ENCODE peak calls at places on chromosomes 13 and 19, in nine cellular contexts. S is adrenal gland, I is right cardiac atrium, N is tibial nerve, K is HCT116, H is mesendoderm, A is astrocyte, L is thoracic aorta, W is endodermal cell. Y is an unnamed sample. For H3K4me1, the result is how much of the 10 kb centered on the place peaks cover.

GRCh38 chr13:91247768-91248167 is 99.7 kb upstream of the MIR17HG start:
- DNase-seq in S (no peak), W (no peak), A (no peak), L (no peak), K (no peak), N (no peak), I (no peak), H (no peak), Y (peak)

GRCh38 chr13:26538363-26539317 is 18.8 kb upstream of the WASF3 start:
- DNase-seq in H (no peak), N (no peak), S (no peak), I (no peak), K (no peak), W (no peak), L (no peak), A (no peak), Y (no peak)

GRCh38 chr13:97798836-97799235 is 154.6 kb upstream of the IPO5 start:
- DNase-seq in A (no peak), K (no peak), N (no peak), W (no peak), L (no peak), H (no peak), I (no peak), S (no peak), Y (no peak)

GRCh38 chr19:584240-585001 is 5.3 kb upstream of the HCN2 start:
- DNase-seq in W (peak), K (no peak), H (peak), I (peak), A (no peak), N (no peak), L (no peak), S (peak), Y (peak)

GRCh38 chr13:66644855-66645460 is 585.2 kb downstream of the PCDH9 start:
- DNase-seq in W (no peak), I (no peak), K (no peak), L (no peak), H (no peak), S (no peak), A (no peak), N (no peak), Y (no peak)

GRCh38 chr19:54325194-54325621 is 12.2 kb upstream of the LILRA5 start:
- DNase-seq in L (no peak), W (peak), I (no peak), S (no peak), A (no peak), N (no peak), H (peak), K (peak), Y (no peak)

GRCh38 chr13:30744056-30744684 is 8.8 kb downstream of the ALOX5AP start:
- DNase-seq in N (no peak), K (peak), L (no peak), I (no peak), H (no peak), S (peak), W (no peak), A (peak), Y (peak)

GRCh38 chr13:97468331-97468730 is 34.4 kb downstream of the RAP2A start:
- DNase-seq in H (peak), I (no peak), A (no peak), S (peak), K (no peak), N (no peak), L (no peak), W (no peak), Y (no peak)

GRCh38 chr19:34332027-34332786 is 32.8 kb upstream of the GPI start:
- DNase-seq in N (no peak), I (no peak), H (no peak), W (no peak), S (no peak), K (no peak), A (no peak), L (no peak), Y (no peak)

GRCh38 chr19:11031421-11032070 is 57.7 kb upstream of the LDLR start:
- DNase-seq in I (no peak), L (no peak), H (no peak), S (no peak), A (no peak), K (no peak), W (no peak), N (no peak), Y (no peak)

GRCh38 chr19:44792286-44792685 is 14.6 kb downstream of the CBLC start:
- DNase-seq in W (no peak), S (no peak), I (peak), L (no peak), H (no peak), N (no peak), K (no peak), A (no peak), Y (no peak)

GRCh38 chr13:30868806-30869470 is 37.1 kb upstream of the MEDAG start:
- DNase-seq in N (no peak), W (no peak), I (peak), L (no peak), H (peak), K (no peak), A (peak), S (no peak), Y (peak)

GRCh38 chr19:16444273-16444597 is 27.5 kb downstream of the EPS15L1 start:
- DNase-seq in L (no peak), K (no peak), A (no peak), W (no peak), N (no peak), I (peak), H (no peak), S (no peak), Y (no peak)

GRCh38 chr19:35856001-35856400 is 710 bp upstream of the KIRREL2 start:
- DNase-seq in W (peak), A (no peak), K (no peak), H (no peak), I (no peak), L (no peak), S (no peak), N (no peak), Y (no peak)

GRCh38 chr13:28410096-28410495 is 84.8 kb downstream of the FLT1 start:
- DNase-seq in W (no peak), K (no peak), L (no peak), A (no peak), S (no peak), H (no peak), I (no peak), N (no peak), Y (no peak)

GRCh38 chr19:12788682-12789097 is 2.6 kb upstream of the JUNB start:
- DNase-seq in L (no peak), N (no peak), I (peak), W (peak), A (no peak), K (no peak), H (peak), S (peak), Y (no peak)

GRCh38 chr19:29303035-29303706 is 90.2 kb upstream of the UQCRFS1 start:
- DNase-seq in W (no peak), N (no peak), S (no peak), I (no peak), A (no peak), L (no peak), H (no peak), K (no peak), Y (no peak)

GRCh38 chr13:97225533-97225932 is 3.4 kb downstream of the MBNL2 start:
- DNase-seq in W (no peak), A (no peak), L (no peak), I (no peak), K (no peak), N (no peak), H (no peak), S (no peak), Y (no peak)

GRCh38 chr19:52296773-52297600 is at the start of gene ZNF480:
- DNase-seq in S (peak), I (peak), W (peak), K (peak), L (peak), H (peak), N (peak), A (peak), Y (peak)

GRCh38 chr13:23654111-23655110 is 84.2 kb downstream of the TNFRSF19 start:
- DNase-seq in A (peak), L (no peak), H (no peak), S (no peak), I (peak), K (no peak), W (no peak), N (no peak), Y (peak)

GRCh38 chr13:31054632-31055031 is 107.1 kb downstream of the HSPH1 start:
- DNase-seq in L (no peak), H (no peak), A (no peak), N (no peak), I (no peak), S (no peak), K (no peak), W (no peak), Y (no peak)

GRCh38 chr19:39351537-39352037 is 9.4 kb downstream of the SAMD4B start:
- DNase-seq in I (no peak), W (no peak), A (no peak), K (no peak), L (no peak), S (no peak), H (no peak), N (no peak), Y (no peak)

GRCh38 chr19:29532956-29533355 is 7.2 kb downstream of the VSTM2B start:
- DNase-seq in A (no peak), L (no peak), H (no peak), S (no peak), W (no peak), K (no peak), I (no peak), N (no peak), Y (no peak)

GRCh38 chr13:107373551-107373950 is 805.6 kb upstream of the ARGLU1 start:
- DNase-seq in I (no peak), W (peak), N (no peak), A (peak), H (peak), K (no peak), L (no peak), S (no peak), Y (peak)

GRCh38 chr19:21604941-21605548 is 99.6 kb downstream of the ZNF429 start:
- DNase-seq in H (no peak), L (no peak), S (peak), A (peak), K (no peak), N (no peak), W (no peak), I (no peak), Y (peak)

GRCh38 chr13:65653548-65654078 is 1576.5 kb downstream of the PCDH9 start:
- DNase-seq in W (no peak), N (no peak), L (no peak), S (no peak), A (no peak), H (peak), I (no peak), K (no peak), Y (no peak)

GRCh38 chr19:8147579-8147978 is 1.8 kb downstream of the FBN3 start:
- DNase-seq in N (no peak), A (no peak), L (no peak), I (no peak), H (no peak), W (no peak), K (no peak), S (no peak), Y (no peak)

GRCh38 chr13:83867708-83868107 is 14.6 kb downstream of the SLITRK1 start:
- DNase-seq in I (no peak), L (no peak), K (no peak), W (no peak), H (no peak), N (no peak), S (no peak), A (no peak), Y (no peak)

GRCh38 chr13:78137404-78138142 is 218.9 kb upstream of the EDNRB start:
- DNase-seq in K (peak), N (no peak), H (peak), L (no peak), I (no peak), S (peak), W (peak), A (peak), Y (peak)

GRCh38 chr13:114222461-114222968 is 12.2 kb upstream of the CDC16 start:
- DNase-seq in L (no peak), N (no peak), A (no peak), I (peak), W (no peak), S (no peak), H (no peak), K (no peak), Y (peak)

GRCh38 chr19:32771596-32771995 is 52.0 kb downstream of the TDRD12 start:
- DNase-seq in H (no peak), L (no peak), S (no peak), W (no peak), I (no peak), N (no peak), A (no peak), K (no peak), Y (no peak)

GRCh38 chr19:16457195-16457953 is 14.4 kb downstream of the EPS15L1 start:
- DNase-seq in A (peak), W (peak), I (peak), L (no peak), H (no peak), S (peak), N (no peak), K (no peak), Y (peak)

GRCh38 chr19:29872224-29872731 is 60.5 kb downstream of the CCNE1 start:
- DNase-seq in K (no peak), N (no peak), W (peak), A (peak), H (peak), L (no peak), S (no peak), I (no peak), Y (peak)

GRCh38 chr19:13505761-13506549 is at the start of gene CACNA1A:
- DNase-seq in L (no peak), N (no peak), I (no peak), H (peak), K (no peak), S (no peak), A (no peak), W (peak), Y (peak)

GRCh38 chr13:27281420-27281819 is 10.8 kb downstream of the RASL11A start:
- DNase-seq in I (no peak), N (no peak), A (no peak), W (no peak), H (no peak), L (no peak), K (no peak), S (no peak), Y (no peak)

GRCh38 chr13:67230774-67231480 is 791 bp upstream of the PCDH9 start:
- DNase-seq in W (peak), H (peak), K (no peak), S (peak), L (no peak), N (peak), I (peak), A (peak), Y (peak)

GRCh38 chr19:46132508-46133100 is 8.1 kb upstream of the IGFL3 start:
- DNase-seq in A (no peak), I (no peak), N (no peak), L (no peak), K (no peak), H (no peak), W (no peak), S (no peak), Y (no peak)

GRCh38 chr19:10009714-10010224 is 535 bp downstream of the COL5A3 start:
- DNase-seq in K (no peak), I (no peak), S (no peak), N (no peak), W (no peak), L (no peak), H (no peak), A (no peak), Y (no peak)

GRCh38 chr19:16371540-16371986 is 46.9 kb downstream of the KLF2 start:
- DNase-seq in L (no peak), W (no peak), S (no peak), N (no peak), I (peak), H (no peak), A (no peak), K (no peak), Y (no peak)

GRCh38 chr19:18845961-18846360 is 14.2 kb downstream of the UPF1 start:
- DNase-seq in H (no peak), I (no peak), W (no peak), A (no peak), L (no peak), S (no peak), N (no peak), K (no peak), Y (no peak)

GRCh38 chr19:18846862-18847515 is 15.2 kb downstream of the UPF1 start:
- DNase-seq in W (peak), A (peak), S (peak), N (peak), K (no peak), I (peak), L (no peak), H (peak), Y (peak)

GRCh38 chr19:18849838-18850400 is 18.2 kb downstream of the UPF1 start:
- DNase-seq in W (no peak), K (no peak), H (no peak), N (no peak), A (no peak), L (no peak), I (no peak), S (no peak), Y (no peak)

GRCh38 chr19:18848860-18849661 is 17.3 kb downstream of the UPF1 start:
- DNase-seq in N (peak), I (peak), W (no peak), S (peak), K (no peak), H (peak), A (no peak), L (peak), Y (peak)

GRCh38 chr19:18847516-18848463 is 16.0 kb downstream of the UPF1 start:
- DNase-seq in H (no peak), N (no peak), A (no peak), K (no peak), I (no peak), W (no peak), S (no peak), L (no peak), Y (peak)
- H3K4me1 ChIP-seq in H (under half), N (under half), A (under half), K (under half), I (under half), W (under half), S (half or more), L (under half), Y (under half)

GRCh38 chr13:112071011-112071901 is 4.3 kb downstream of the SOX1 start:
- DNase-seq in W (no peak), S (no peak), L (no peak), N (no peak), I (no peak), A (no peak), H (no peak), K (no peak), Y (no peak)

GRCh38 chr13:112073245-112074138 is 6.5 kb downstream of the SOX1 start:
- DNase-seq in I (no peak), H (peak), S (no peak), W (peak), A (no peak), N (no peak), K (no peak), L (no peak), Y (no peak)

GRCh38 chr13:112072531-112073244 is 5.7 kb downstream of the SOX1 start:
- DNase-seq in I (no peak), A (no peak), L (no peak), N (no peak), S (no peak), K (no peak), W (peak), H (peak), Y (no peak)

GRCh38 chr13:112069727-112070300 is 2.9 kb downstream of the SOX1 start:
- DNase-seq in S (no peak), A (no peak), L (no peak), I (no peak), K (no peak), W (peak), H (no peak), N (no peak), Y (no peak)

DNA sequence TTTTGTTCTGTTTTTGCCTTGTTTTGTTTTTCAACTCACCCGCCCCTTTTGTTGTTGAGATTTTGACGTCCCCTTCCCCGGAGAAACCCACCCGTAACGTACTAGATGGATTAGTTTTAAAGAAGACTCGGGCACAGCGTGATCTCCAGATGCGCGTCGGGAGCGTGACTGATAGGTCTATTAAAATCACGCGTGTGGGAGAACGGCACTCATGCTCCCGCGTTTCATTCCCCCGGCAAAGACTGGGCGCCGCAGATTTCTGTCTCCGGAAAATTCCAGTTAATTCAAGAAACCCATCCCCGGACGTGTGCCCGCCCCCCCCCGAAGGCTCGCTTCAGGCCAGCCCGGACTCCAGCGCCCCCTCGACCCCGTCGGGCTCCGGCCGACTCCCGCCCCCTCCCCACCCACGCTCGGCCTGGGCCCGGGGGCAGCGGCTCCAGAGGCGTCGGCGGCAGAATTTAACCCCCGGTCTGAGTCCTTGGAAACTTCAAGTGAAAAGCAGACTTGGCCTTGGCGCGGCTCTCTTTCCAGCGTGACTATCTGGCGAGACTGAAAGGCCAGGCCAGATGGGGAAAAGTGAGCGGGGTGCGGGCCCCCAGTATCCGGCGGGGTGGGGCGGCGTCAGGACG is 5.1 kb downstream of the SOX1 start:
- DNase-seq in I (no peak), L (no peak), S (no peak), H (no peak), W (no peak), K (no peak), N (no peak), A (no peak), Y (no peak)
- H3K4me1 ChIP-seq in I (under half), L (under half), S (under half), H (under half), W (under half), K (under half), N (under half), A (under half), Y (under half)

GRCh38 chr13:44158055-44158655 is 215.5 kb upstream of the SERP2 start:
- DNase-seq in L (no peak), K (no peak), W (no peak), A (no peak), H (no peak), N (no peak), I (no peak), S (no peak), Y (no peak)
- H3K4me1 ChIP-seq in L (under half), K (under half), W (under half), A (under half), H (under half), N (under half), I (under half), S (under half), Y (under half)

GRCh38 chr13:48493076-48493765 is 39.7 kb downstream of the RCBTB2 start:
- DNase-seq in K (no peak), I (no peak), L (no peak), H (no peak), A (no peak), S (no peak), W (no peak), N (no peak), Y (no peak)
- H3K4me1 ChIP-seq in K (under half), I (under half), L (under half), H (under half), A (under half), S (under half), W (under half), N (under half), Y (under half)

GRCh38 chr19:1747285-1748114 is 5.8 kb upstream of the ONECUT3 start:
- DNase-seq in S (peak), I (peak), L (no peak), W (peak), H (peak), N (no peak), K (peak), A (peak), Y (peak)
- H3K4me1 ChIP-seq in S (under half), I (under half), L (under half), W (under half), H (under half), N (under half), K (half or more), A (under half), Y (under half)